ENCODE peak calls at places on chromosomes 4 and X, in ten cellular contexts. C, O, X, R, V, A, B, H, W and M are unnamed samples.

GRCh38 chrX:133723930-133724329 is 261.5 kb downstream of the GPC3 start:
- DNase-seq in X (no peak), H (no peak), W (no peak), R (no peak), A (no peak), V (no peak), O (no peak), B (no peak), C (no peak), M (no peak)

GRCh38 chr4:2829321-2829932 is 14.2 kb upstream of the ADD1 start:
- DNase-seq in H (no peak), R (no peak), X (peak), O (no peak), A (no peak), W (no peak), V (no peak), B (no peak), C (no peak), M (no peak)

GRCh38 chrX:71178908-71179307 is 34.3 kb downstream of the NLGN3 start:
- DNase-seq in C (no peak), R (peak), H (peak), X (peak), V (peak), W (peak), B (peak), O (peak), A (peak), M (peak)

GRCh38 chrX:55839480-55839879 is 121.9 kb downstream of the RRAGB start:
- DNase-seq in O (no peak), H (no peak), A (no peak), R (no peak), X (peak), B (no peak), V (no peak), W (no peak), C (no peak), M (no peak)

GRCh38 chrX:2701600-2701999 is 10.5 kb downstream of the CD99 start:
- DNase-seq in W (no peak), X (no peak), B (no peak), C (no peak), H (no peak), O (no peak), V (no peak), R (no peak), A (peak), M (no peak)

GRCh38 chrX:28802625-28803024 is 215.4 kb downstream of the IL1RAPL1 start:
- DNase-seq in X (no peak), O (peak), H (no peak), B (no peak), V (no peak), R (no peak), A (no peak), W (no peak), C (no peak), M (no peak)

GRCh38 chrX:71420686-71421085 is 54.5 kb downstream of the TAF1 start:
- DNase-seq in B (no peak), O (no peak), H (no peak), X (peak), A (no peak), R (no peak), W (no peak), C (no peak), V (no peak), M (no peak)

GRCh38 chr4:139625487-139625886 is 40.1 kb upstream of the MGST2 start:
- DNase-seq in O (no peak), W (no peak), R (no peak), A (no peak), X (no peak), C (no peak), V (no peak), H (no peak), B (no peak), M (no peak)

GRCh38 chr4:108181704-108182103 is 13.0 kb upstream of the LEF1 start:
- DNase-seq in W (no peak), V (no peak), X (no peak), C (no peak), H (no peak), A (peak), O (no peak), R (no peak), B (no peak), M (no peak)

GRCh38 chr4:154618708-154619315 is 6.4 kb upstream of the FGG start:
- DNase-seq in A (peak), B (no peak), W (peak), O (peak), H (peak), V (peak), R (peak), C (no peak), X (peak), M (peak)

GRCh38 chrX:17605676-17606075 is 131.6 kb upstream of the SCML1 start:
- DNase-seq in C (no peak), A (no peak), R (no peak), X (no peak), O (peak), W (no peak), H (no peak), B (no peak), V (peak), M (no peak)

GRCh38 chr4:19748470-19748869 is 503.2 kb upstream of the SLIT2 start:
- DNase-seq in H (no peak), X (no peak), V (peak), R (no peak), B (peak), C (peak), W (no peak), O (peak), A (no peak), M (peak)

GRCh38 chr4:89939464-89939863 is 44.8 kb downstream of the MMRN1 start:
- DNase-seq in V (no peak), H (peak), C (no peak), A (no peak), R (no peak), B (no peak), X (no peak), O (no peak), W (no peak), M (no peak)

GRCh38 chrX:6004529-6004928 is 224.1 kb downstream of the NLGN4X start:
- DNase-seq in A (no peak), C (no peak), B (no peak), O (no peak), V (no peak), W (no peak), H (no peak), R (no peak), X (no peak), M (no peak)

GRCh38 chr4:28555851-28556250 is 1695.2 kb downstream of the STIM2 start:
- DNase-seq in V (peak), O (peak), B (no peak), W (no peak), R (no peak), A (no peak), X (no peak), C (no peak), H (no peak), M (no peak)

GRCh38 chrX:52576474-52576873 is 59.6 kb upstream of the XAGE1B start:
- DNase-seq in X (no peak), A (no peak), H (no peak), B (no peak), R (no peak), V (no peak), W (no peak), C (no peak), O (no peak), M (no peak)

GRCh38 chr4:108144451-108144850 is 24.3 kb downstream of the LEF1 start:
- DNase-seq in O (no peak), B (no peak), V (no peak), A (no peak), W (no peak), X (no peak), R (peak), C (no peak), H (no peak), M (no peak)

GRCh38 chr4:154329268-154329858 is 162.2 kb downstream of the DCHS2 start:
- DNase-seq in X (no peak), R (no peak), O (peak), V (peak), W (peak), C (no peak), B (no peak), H (no peak), A (peak), M (peak)

GRCh38 chrX:151982217-151982616 is 7.7 kb upstream of the GABRE start:
- DNase-seq in R (no peak), V (peak), W (peak), H (no peak), O (peak), B (no peak), A (no peak), C (peak), X (no peak), M (peak)

GRCh38 chrX:43481601-43482000 is 174.5 kb upstream of the MAOA start:
- DNase-seq in H (no peak), C (no peak), V (no peak), X (no peak), A (no peak), B (no peak), R (no peak), W (no peak), O (no peak), M (no peak)

GRCh38 chr4:100977274-100977673 is 370.1 kb downstream of the PPP3CA start:
- DNase-seq in A (no peak), B (no peak), V (no peak), C (no peak), X (no peak), O (no peak), R (no peak), H (no peak), W (no peak), M (no peak)

GRCh38 chrX:45714864-45715263 is 514.2 kb upstream of the DIPK2B start:
- DNase-seq in R (peak), H (no peak), V (peak), B (no peak), W (peak), X (no peak), C (no peak), A (no peak), O (peak), M (no peak)

GRCh38 chr4:25767877-25768475 is 94.8 kb downstream of the SEL1L3 start:
- DNase-seq in H (peak), R (peak), W (peak), B (peak), C (peak), X (peak), O (peak), V (peak), A (no peak), M (peak)

GRCh38 chr4:101205878-101206277 is 141.4 kb downstream of the PPP3CA start:
- DNase-seq in B (no peak), H (no peak), R (peak), A (peak), C (no peak), W (no peak), X (no peak), O (peak), V (peak), M (no peak)

GRCh38 chr4:911221-911751 is 20.8 kb downstream of the GAK start:
- DNase-seq in B (no peak), H (no peak), X (peak), R (no peak), C (no peak), V (no peak), A (no peak), O (no peak), W (no peak), M (no peak)

GRCh38 chrX:65596270-65596669 is 61.7 kb upstream of the LAS1L start:
- DNase-seq in B (no peak), H (no peak), A (peak), X (no peak), C (no peak), W (peak), O (peak), R (peak), V (peak), M (peak)

GRCh38 chrX:34578237-34578636 is 78.8 kb downstream of the TMEM47 start:
- DNase-seq in A (no peak), W (peak), O (peak), C (no peak), V (peak), B (no peak), X (no peak), H (no peak), R (no peak), M (peak)

GRCh38 chr4:158033416-158033863 is 139.4 kb downstream of the GASK1B start:
- DNase-seq in O (peak), R (no peak), C (no peak), W (peak), A (no peak), V (peak), H (no peak), B (no peak), X (no peak), M (no peak)

GRCh38 chr4:5995901-5996623 is 22.2 kb downstream of the C4orf50 start:
- DNase-seq in R (no peak), H (no peak), V (no peak), X (no peak), O (no peak), A (no peak), C (no peak), W (no peak), B (no peak), M (no peak)

GRCh38 chr4:152193059-152193458 is 342.8 kb downstream of the FBXW7 start:
- DNase-seq in C (no peak), A (no peak), R (no peak), V (no peak), X (no peak), W (no peak), H (no peak), B (no peak), O (no peak), M (no peak)

GRCh38 chr4:123102897-123103489 is 180.6 kb upstream of the NUDT6 start:
- DNase-seq in V (peak), H (no peak), R (no peak), B (no peak), O (peak), X (no peak), A (peak), C (no peak), W (peak), M (peak)

GRCh38 chr4:18075823-18076433 is 54.4 kb upstream of the LCORL start:
- DNase-seq in A (no peak), R (peak), B (no peak), H (no peak), V (no peak), O (no peak), X (peak), C (no peak), W (peak), M (no peak)

GRCh38 chr4:118683513-118683912 is 1.7 kb upstream of the METTL14 start:
- DNase-seq in H (no peak), O (peak), C (no peak), W (peak), V (no peak), X (no peak), B (no peak), A (no peak), R (no peak), M (no peak)

GRCh38 chr4:67721770-67722597 is 21.0 kb upstream of the UBA6 start:
- DNase-seq in O (peak), W (no peak), B (no peak), C (no peak), R (no peak), A (no peak), H (no peak), X (peak), V (peak), M (no peak)

GRCh38 chrX:10529344-10529743 is 91.0 kb downstream of the MID1 start:
- DNase-seq in H (no peak), B (no peak), R (no peak), O (no peak), A (no peak), C (no peak), V (peak), W (peak), X (no peak), M (no peak)

GRCh38 chr4:141643557-141643956 is 7.2 kb downstream of the IL15 start:
- DNase-seq in V (peak), W (no peak), H (no peak), O (peak), B (no peak), R (no peak), A (no peak), C (peak), X (no peak), M (no peak)